ENCODE peak calls at places on chromosomes 6 and 20, in four cellular contexts. One of them, this sample, is unnamed.

GRCh38 chr6:20424679-20425078 is 23.0 kb downstream of the E2F3 start:
- DNase-seq in A549: no peak
- DNase-seq in body of pancreas: no peak
- DNase-seq in heart left ventricle: no peak
- DNase-seq in this sample: no peak

GRCh38 chr6:127347188-127347587 is 3.8 kb upstream of the ECHDC1 start:
- DNase-seq in A549: peak
- DNase-seq in body of pancreas: no peak
- DNase-seq in heart left ventricle: no peak
- DNase-seq in this sample: no peak

GRCh38 chr6:150008588-150008987 is 16.7 kb downstream of the RAET1L start:
- DNase-seq in A549: no peak
- DNase-seq in body of pancreas: no peak
- DNase-seq in heart left ventricle: no peak
- DNase-seq in this sample: no peak

GRCh38 chr20:58542411-58543095 is 27.4 kb upstream of the APCDD1L start:
- DNase-seq in A549: no peak
- DNase-seq in body of pancreas: no peak
- DNase-seq in heart left ventricle: no peak
- DNase-seq in this sample: no peak

GRCh38 chr6:151310852-151311767 is 71.3 kb downstream of the AKAP12 start:
- DNase-seq in A549: no peak
- DNase-seq in body of pancreas: no peak
- DNase-seq in heart left ventricle: no peak
- DNase-seq in this sample: no peak

GRCh38 chr6:131844243-131844841 is 36.5 kb downstream of the ENPP1 start:
- DNase-seq in A549: peak
- DNase-seq in body of pancreas: no peak
- DNase-seq in heart left ventricle: no peak
- DNase-seq in this sample: no peak

GRCh38 chr6:162147281-162147680 is 580.3 kb downstream of the PRKN start:
- DNase-seq in A549: no peak
- DNase-seq in body of pancreas: no peak
- DNase-seq in heart left ventricle: no peak
- DNase-seq in this sample: no peak

GRCh38 chr6:137210903-137211302 is 8.3 kb downstream of the IFNGR1 start:
- DNase-seq in A549: no peak
- DNase-seq in body of pancreas: no peak
- DNase-seq in heart left ventricle: no peak
- DNase-seq in this sample: no peak

GRCh38 chr6:31918069-31918725 is 9.3 kb upstream of the C2 start:
- DNase-seq in A549: no peak
- DNase-seq in body of pancreas: no peak
- DNase-seq in heart left ventricle: no peak
- DNase-seq in this sample: no peak

GRCh38 chr6:11854418-11855165 is 76.0 kb upstream of the ADTRP start:
- DNase-seq in A549: peak
- DNase-seq in body of pancreas: peak
- DNase-seq in heart left ventricle: no peak
- DNase-seq in this sample: no peak

GRCh38 chr6:28383235-28384142 is 16.1 kb downstream of the ZSCAN12 start:
- DNase-seq in A549: peak
- DNase-seq in body of pancreas: peak
- DNase-seq in heart left ventricle: peak
- DNase-seq in this sample: peak

GRCh38 chr6:109715616-109716015 is 24.5 kb downstream of the FIG4 start:
- DNase-seq in A549: no peak
- DNase-seq in body of pancreas: no peak
- DNase-seq in heart left ventricle: no peak
- DNase-seq in this sample: no peak

GRCh38 chr6:34082816-34083215 is 63.1 kb downstream of the GRM4 start:
- DNase-seq in A549: no peak
- DNase-seq in body of pancreas: no peak
- DNase-seq in heart left ventricle: no peak
- DNase-seq in this sample: no peak

GRCh38 chr20:21002486-21002885 is 103.7 kb downstream of the LINC00237 start:
- DNase-seq in A549: no peak
- DNase-seq in body of pancreas: no peak
- DNase-seq in heart left ventricle: no peak
- DNase-seq in this sample: no peak

DNA sequence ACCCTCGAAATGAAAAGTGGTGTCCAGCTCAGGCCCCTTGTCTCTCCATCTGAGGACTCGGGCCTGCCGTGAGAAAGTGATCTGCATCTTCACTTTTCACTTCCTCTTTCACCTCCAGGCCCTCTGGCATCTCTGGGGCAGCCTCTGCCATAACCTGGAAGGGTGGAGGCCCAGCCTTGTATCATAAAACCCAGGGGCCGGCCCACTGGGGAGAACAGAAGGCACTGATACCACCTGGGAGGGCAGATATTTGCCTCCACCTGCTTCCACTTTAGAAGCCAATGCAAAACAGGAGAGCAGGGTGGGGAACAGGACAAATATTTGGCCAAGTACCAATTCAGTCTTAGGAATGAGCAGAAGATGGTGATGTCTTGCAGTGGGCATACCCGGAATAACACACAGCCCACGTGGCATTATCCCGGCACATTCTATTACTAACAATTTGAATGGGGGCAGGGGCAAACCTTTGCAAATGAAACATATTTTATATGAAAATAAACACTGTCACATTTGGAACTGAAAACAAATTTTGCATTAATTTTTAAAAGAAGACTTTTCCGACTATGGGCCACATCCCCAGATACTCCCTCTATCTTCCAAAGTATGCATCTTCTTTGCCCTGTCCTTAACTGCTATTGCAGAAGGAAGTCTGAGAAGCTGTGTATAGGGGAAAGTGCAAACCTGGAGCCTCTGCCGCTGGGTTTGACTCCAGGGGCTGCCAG is 69.2 kb upstream of the TBC1D7 start:
- DNase-seq in A549: peak
- DNase-seq in body of pancreas: no peak
- DNase-seq in heart left ventricle: no peak
- DNase-seq in this sample: no peak
- H3K27ac ChIP-seq in A549: peak
- H3K27ac ChIP-seq in body of pancreas: no peak
- H3K27ac ChIP-seq in heart left ventricle: peak
- H3K27ac ChIP-seq in this sample: no peak

DNA sequence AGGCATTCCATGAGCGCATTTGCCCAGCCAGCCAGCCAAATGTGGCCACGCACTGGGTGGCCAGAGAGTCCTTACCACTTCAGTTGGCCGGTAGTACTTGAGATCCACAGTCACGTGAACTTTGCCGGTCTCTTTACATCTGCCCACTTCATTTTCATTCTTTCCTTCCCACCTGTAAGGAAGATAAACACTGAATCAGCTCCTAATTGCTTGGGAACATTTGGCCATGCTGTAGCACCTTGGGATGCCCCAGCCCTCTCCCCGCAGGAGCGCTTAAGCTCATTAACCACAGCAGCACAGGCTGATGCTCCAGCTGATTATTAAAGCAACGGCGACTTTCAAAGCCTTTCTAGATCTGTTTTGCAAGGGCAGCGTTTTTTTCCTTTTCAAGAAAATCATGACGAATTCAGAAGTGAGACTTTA is 116.6 kb downstream of the FOXC1 start:
- DNase-seq in A549: no peak
- DNase-seq in body of pancreas: no peak
- DNase-seq in heart left ventricle: no peak
- DNase-seq in this sample: no peak
- TF ChIP-seq POLR2A in A549: no peak
- TF ChIP-seq POLR2A in body of pancreas: no peak
- TF ChIP-seq POLR2A in heart left ventricle: no peak
- TF ChIP-seq POLR2A in this sample: no peak

GRCh38 chr6:152575621-152576150 is 61.5 kb downstream of the SYNE1 start:
- DNase-seq in A549: no peak
- DNase-seq in body of pancreas: no peak
- DNase-seq in heart left ventricle: no peak
- DNase-seq in this sample: no peak
- H3K27ac ChIP-seq in A549: no peak
- H3K27ac ChIP-seq in body of pancreas: no peak
- H3K27ac ChIP-seq in heart left ventricle: no peak
- H3K27ac ChIP-seq in this sample: peak

DNA sequence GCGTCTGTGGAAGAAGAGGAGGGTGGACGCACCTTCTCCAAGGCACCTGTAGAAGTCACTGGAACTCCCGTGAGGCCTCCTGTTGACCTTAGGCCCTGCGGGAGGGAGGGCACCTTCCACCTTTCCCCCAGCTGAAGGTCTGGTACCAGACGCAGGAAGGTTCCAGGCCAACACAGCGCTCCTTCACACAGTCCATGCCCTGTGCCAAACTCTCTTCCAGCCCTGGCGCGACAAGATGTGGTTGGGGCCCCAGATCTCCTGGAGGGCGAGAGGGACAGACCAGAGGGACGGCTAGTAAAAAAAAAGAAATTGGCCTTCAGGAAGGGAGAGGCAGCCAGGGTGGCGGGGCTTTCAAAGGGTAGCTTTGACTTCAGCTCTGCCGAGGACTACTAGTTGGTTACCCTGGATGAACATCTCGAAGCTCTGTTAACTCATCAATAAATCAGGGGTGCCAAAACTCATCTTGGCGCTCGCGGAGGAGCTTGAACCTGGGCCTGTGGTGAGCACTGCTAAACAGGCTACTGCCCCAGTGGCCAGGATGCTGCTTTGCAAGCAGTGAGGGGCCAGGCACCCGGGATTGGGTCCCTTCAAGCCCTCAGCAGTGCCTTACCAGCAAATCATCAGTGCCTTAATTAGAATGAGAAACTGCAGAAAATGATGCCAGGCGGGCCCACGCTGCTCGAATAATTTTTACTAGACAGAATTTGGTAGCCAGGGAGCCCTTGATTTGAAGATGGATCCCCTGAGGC is 14.9 kb downstream of the AARS2 start:
- DNase-seq in A549: peak
- DNase-seq in body of pancreas: no peak
- DNase-seq in heart left ventricle: no peak
- DNase-seq in this sample: no peak
- TF ChIP-seq POLR2A in A549: no peak
- TF ChIP-seq POLR2A in body of pancreas: no peak
- TF ChIP-seq POLR2A in heart left ventricle: no peak
- TF ChIP-seq POLR2A in this sample: no peak

GRCh38 chr20:18679020-18679419 is 91.2 kb downstream of the DTD1 start:
- DNase-seq in A549: peak
- DNase-seq in body of pancreas: no peak
- DNase-seq in heart left ventricle: no peak
- DNase-seq in this sample: no peak
- H3K27ac ChIP-seq in A549: no peak
- H3K27ac ChIP-seq in body of pancreas: no peak
- H3K27ac ChIP-seq in heart left ventricle: no peak
- H3K27ac ChIP-seq in this sample: no peak

DNA sequence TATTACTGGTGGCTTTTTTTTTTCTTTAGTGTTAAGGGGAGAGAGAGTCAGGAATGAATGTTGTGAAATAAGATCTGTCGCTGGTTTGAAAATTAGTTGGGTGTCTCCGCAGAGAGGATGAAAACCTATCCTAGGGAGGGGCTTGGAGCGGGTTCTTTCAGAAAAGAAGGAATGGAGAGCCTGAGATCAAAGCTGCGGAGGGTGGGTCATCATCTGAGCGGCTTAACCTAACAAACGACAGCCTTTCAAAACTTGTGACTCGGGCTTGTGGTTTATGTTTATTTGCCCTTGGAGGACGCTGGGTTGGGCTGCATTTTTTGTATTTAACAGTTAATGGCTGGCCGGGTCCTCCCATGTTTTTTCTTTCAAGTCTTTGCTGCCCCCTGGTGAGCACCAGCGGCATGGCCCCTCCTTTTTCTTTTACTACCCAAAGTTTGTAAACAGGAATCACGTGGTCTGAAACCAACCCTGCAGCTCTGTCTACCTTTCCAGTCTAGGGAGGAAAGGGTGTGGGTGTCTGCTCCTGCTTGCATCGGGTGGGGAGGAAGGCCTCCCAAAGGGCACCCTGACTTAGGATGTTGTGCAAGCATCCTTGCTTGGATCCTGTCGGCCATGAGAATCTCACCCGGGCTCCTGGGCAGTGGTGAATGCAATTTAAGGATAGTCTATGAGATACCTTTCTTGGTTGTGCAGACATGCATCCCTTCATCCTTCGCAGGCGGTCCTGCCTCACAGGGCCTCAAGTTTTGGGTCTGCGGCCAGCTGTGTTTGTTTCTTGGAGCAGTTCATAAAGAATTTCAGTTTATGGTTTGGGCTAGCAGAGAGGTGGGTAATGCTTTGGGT is 2.2 kb downstream of the PIM1 start:
- DNase-seq in A549: peak
- DNase-seq in body of pancreas: peak
- DNase-seq in heart left ventricle: peak
- DNase-seq in this sample: peak
- TF ChIP-seq POLR2A in A549: no peak
- TF ChIP-seq POLR2A in body of pancreas: peak
- TF ChIP-seq POLR2A in heart left ventricle: no peak
- TF ChIP-seq POLR2A in this sample: peak

DNA sequence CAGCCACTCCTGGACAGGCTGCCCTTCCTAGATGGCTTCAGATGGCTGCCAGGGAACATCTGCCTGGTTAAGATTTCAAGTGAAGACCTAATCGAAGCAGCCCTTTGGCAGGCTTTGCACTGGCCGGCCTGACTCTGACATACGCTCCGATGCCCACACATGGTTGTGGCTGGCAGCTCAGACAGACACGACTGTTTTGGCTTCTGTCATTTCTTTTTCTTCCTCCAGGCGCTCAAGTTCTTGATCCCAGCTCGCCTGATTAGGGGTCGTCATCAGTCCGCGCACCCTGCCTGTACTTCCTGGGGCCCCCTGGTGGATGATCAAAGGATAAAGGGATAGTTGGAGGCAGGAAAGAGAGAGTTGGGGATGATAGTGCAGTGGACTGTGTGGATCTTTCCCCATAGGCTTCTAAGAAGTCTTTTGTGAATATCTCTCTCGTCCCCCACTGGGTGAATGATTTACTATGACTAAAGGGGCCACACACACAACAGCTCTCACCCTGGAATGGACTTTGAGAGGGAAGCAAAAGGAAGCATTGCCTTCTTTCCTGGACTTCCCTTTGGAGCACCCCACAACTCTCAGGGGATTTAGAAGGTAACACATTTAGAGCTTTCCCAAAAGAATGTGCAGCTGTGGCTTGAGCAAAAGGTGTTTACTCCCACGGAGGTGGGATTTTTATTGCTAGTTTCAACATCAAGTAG is 21.4 kb upstream of the TRAM2 start:
- DNase-seq in A549: peak
- DNase-seq in body of pancreas: peak
- DNase-seq in heart left ventricle: peak
- DNase-seq in this sample: peak
- H3K27ac ChIP-seq in A549: peak
- H3K27ac ChIP-seq in body of pancreas: no peak
- H3K27ac ChIP-seq in heart left ventricle: no peak
- H3K27ac ChIP-seq in this sample: no peak